ENCODE peak calls at places on chromosomes 2 and 18, in six cellular contexts. N, H, D, Y, B and K are unnamed samples.

GRCh38 chr2:145096582-145096981 is 576.7 kb upstream of the ZEB2 start:
- DNase-seq in N (no peak), H (peak; percentile 84), D (no peak), Y (no peak), B (no peak), K (peak; percentile 65)

GRCh38 chr2:9712263-9712662 is 81.5 kb upstream of the YWHAQ start:
- DNase-seq in N (no peak), H (no peak), D (no peak), Y (no peak), B (no peak), K (no peak)

GRCh38 chr18:47772374-47773248 is 157.8 kb downstream of the SMAD2 start:
- DNase-seq in N (peak; percentile 38), H (peak; percentile 57), D (peak; percentile 84), Y (peak; percentile 57), B (no peak), K (peak; percentile 72)

GRCh38 chr18:32688821-32689220 is 84.0 kb downstream of the KLHL14 start:
- DNase-seq in N (no peak), H (no peak), D (no peak), Y (no peak), B (no peak), K (peak; percentile 74)

GRCh38 chr2:142754182-142754581 is 123.3 kb upstream of the KYNU start:
- DNase-seq in N (no peak), H (no peak), D (no peak), Y (no peak), B (no peak), K (no peak)

GRCh38 chr18:53799134-53799533 is 425.3 kb downstream of the MBD2 start:
- DNase-seq in N (no peak), H (no peak), D (no peak), Y (no peak), B (no peak), K (peak; percentile 59)

GRCh38 chr18:1094408-1094807 is 189.7 kb downstream of the ADCYAP1 start:
- DNase-seq in N (no peak), H (peak; percentile 58), D (no peak), Y (no peak), B (no peak), K (peak; percentile 20)

GRCh38 chr2:212364106-212364505 is 174.5 kb downstream of the ERBB4 start:
- DNase-seq in N (no peak), H (peak; percentile 45), D (no peak), Y (no peak), B (no peak), K (peak; percentile 33)

GRCh38 chr2:10073706-10074105 is 6.5 kb downstream of the CYS1 start:
- DNase-seq in N (no peak), H (no peak), D (no peak), Y (no peak), B (no peak), K (no peak)

GRCh38 chr2:88590998-88591613 is 36.2 kb downstream of the EIF2AK3 start:
- DNase-seq in N (peak; percentile 16), H (peak; percentile 73), D (peak; percentile 62), Y (peak; percentile 60), B (peak; percentile 19), K (peak; percentile 61)

GRCh38 chr18:24913507-24914147 is 438.3 kb downstream of the ZNF521 start:
- DNase-seq in N (no peak), H (no peak), D (no peak), Y (no peak), B (no peak), K (no peak)

GRCh38 chr2:16607306-16607705 is 58.3 kb downstream of the CYRIA start:
- DNase-seq in N (no peak), H (no peak), D (no peak), Y (no peak), B (no peak), K (no peak)

GRCh38 chr18:49021076-49021432 is 70.3 kb upstream of the SMAD7 start:
- DNase-seq in N (no peak), H (no peak), D (no peak), Y (no peak), B (no peak), K (no peak)

GRCh38 chr2:228180126-228181097 is 1.1 kb downstream of the SPHKAP start:
- DNase-seq in N (peak; percentile 9), H (peak; percentile 18), D (peak; percentile 19), Y (no peak), B (no peak), K (no peak)

GRCh38 chr2:63789318-63790051 is 52.2 kb upstream of the UGP2 start:
- DNase-seq in N (no peak), H (peak; percentile 61), D (no peak), Y (no peak), B (no peak), K (no peak)

GRCh38 chr18:55097406-55098170 is 138.3 kb upstream of the CCDC68 start:
- DNase-seq in N (no peak), H (peak; percentile 50), D (no peak), Y (no peak), B (no peak), K (no peak)

GRCh38 chr2:153235516-153235915 is 243.0 kb downstream of the RPRM start:
- DNase-seq in N (no peak), H (no peak), D (no peak), Y (no peak), B (no peak), K (no peak)

GRCh38 chr18:57997820-57998219 is 46.2 kb upstream of the NEDD4L start:
- DNase-seq in N (no peak), H (no peak), D (no peak), Y (no peak), B (no peak), K (no peak)

GRCh38 chr2:134231965-134232340 is 21.9 kb upstream of the MGAT5 start:
- DNase-seq in N (no peak), H (peak; percentile 87), D (no peak), Y (no peak), B (no peak), K (no peak)

GRCh38 chr2:67846341-67847070 is 216.3 kb downstream of the C1D start:
- DNase-seq in N (peak; percentile 70), H (peak; percentile 92), D (peak; percentile 77), Y (peak; percentile 52), B (no peak), K (peak; percentile 96)

GRCh38 chr2:233871432-233871831 is 3.2 kb upstream of the MSL3B start:
- DNase-seq in N (no peak), H (no peak), D (no peak), Y (no peak), B (no peak), K (no peak)